ENCODE peak calls at places on chromosomes 3 and 15, in six cellular contexts. One of them, this sample, is unnamed.

GRCh38 chr3:136171097-136171542 is 25.0 kb downstream of the MSL2 start:
- DNase-seq in tibial artery: no peak
- DNase-seq in NCI-H1048: no peak
- DNase-seq in GF-D8: no peak
- DNase-seq in GM20000: no peak
- DNase-seq in AG08396: no peak
- DNase-seq in this sample: no peak

GRCh38 chr3:101070260-101071121 is 77.3 kb upstream of the ABI3BP start:
- DNase-seq in tibial artery: no peak
- DNase-seq in NCI-H1048: no peak
- DNase-seq in GF-D8: no peak
- DNase-seq in GM20000: peak
- DNase-seq in AG08396: no peak
- DNase-seq in this sample: peak

GRCh38 chr3:158522737-158523136 is 48.3 kb upstream of the MLF1 start:
- DNase-seq in tibial artery: no peak
- DNase-seq in NCI-H1048: no peak
- DNase-seq in GF-D8: no peak
- DNase-seq in GM20000: no peak
- DNase-seq in AG08396: peak
- DNase-seq in this sample: no peak

GRCh38 chr3:11764931-11765363 is 81.7 kb downstream of the TAMM41 start:
- DNase-seq in tibial artery: no peak
- DNase-seq in NCI-H1048: no peak
- DNase-seq in GF-D8: no peak
- DNase-seq in GM20000: no peak
- DNase-seq in AG08396: peak
- DNase-seq in this sample: no peak

GRCh38 chr3:33440328-33440577 is at the start of gene UBP1:
- DNase-seq in tibial artery: no peak
- DNase-seq in NCI-H1048: no peak
- DNase-seq in GF-D8: no peak
- DNase-seq in GM20000: no peak
- DNase-seq in AG08396: no peak
- DNase-seq in this sample: no peak

GRCh38 chr3:147613710-147614109 is 204.5 kb downstream of the ZIC1 start:
- DNase-seq in tibial artery: no peak
- DNase-seq in NCI-H1048: no peak
- DNase-seq in GF-D8: no peak
- DNase-seq in GM20000: peak
- DNase-seq in AG08396: no peak
- DNase-seq in this sample: peak

GRCh38 chr15:77059761-77060345 is 11.1 kb downstream of the TSPAN3 start:
- DNase-seq in tibial artery: no peak
- DNase-seq in NCI-H1048: no peak
- DNase-seq in GF-D8: no peak
- DNase-seq in GM20000: no peak
- DNase-seq in AG08396: no peak
- DNase-seq in this sample: peak

GRCh38 chr15:78075490-78076230 is 1.9 kb downstream of the TBC1D2B start:
- DNase-seq in tibial artery: peak
- DNase-seq in NCI-H1048: no peak
- DNase-seq in GF-D8: no peak
- DNase-seq in GM20000: no peak
- DNase-seq in AG08396: peak
- DNase-seq in this sample: no peak

GRCh38 chr3:27589795-27590194 is 105.6 kb upstream of the SLC4A7 start:
- DNase-seq in tibial artery: no peak
- DNase-seq in NCI-H1048: no peak
- DNase-seq in GF-D8: no peak
- DNase-seq in GM20000: no peak
- DNase-seq in AG08396: no peak
- DNase-seq in this sample: no peak

GRCh38 chr3:30693470-30694120 is 87.2 kb downstream of the TGFBR2 start:
- DNase-seq in tibial artery: no peak
- DNase-seq in NCI-H1048: no peak
- DNase-seq in GF-D8: peak
- DNase-seq in GM20000: peak
- DNase-seq in AG08396: peak
- DNase-seq in this sample: peak

GRCh38 chr15:62110000-62110851 is 43.4 kb downstream of the C2CD4A start:
- DNase-seq in tibial artery: peak
- DNase-seq in NCI-H1048: no peak
- DNase-seq in GF-D8: no peak
- DNase-seq in GM20000: no peak
- DNase-seq in AG08396: peak
- DNase-seq in this sample: no peak